ENCODE peak calls at places on chromosomes 7 and 10, in four cellular contexts. V, R, H and D are unnamed samples.

GRCh38 chr10:48973065-48973464 is 33.4 kb upstream of the LRRC18 start:
- DNase-seq in V (no peak), R (no peak), H (no peak), D (no peak)

GRCh38 chr7:159061674-159062212 is 82.9 kb downstream of the VIPR2 start:
- DNase-seq in V (no peak), R (no peak), H (no peak), D (no peak)

GRCh38 chr7:111877931-111878330 is 315.6 kb upstream of the IMMP2L start:
- DNase-seq in V (no peak), R (no peak), H (no peak), D (peak; percentile 29)

GRCh38 chr10:80579370-80579769 is 41.7 kb downstream of the SH2D4B start:
- DNase-seq in V (no peak), R (no peak), H (no peak), D (no peak)

GRCh38 chr7:84274029-84274638 is 79.5 kb upstream of the SEMA3A start:
- DNase-seq in V (no peak), R (no peak), H (peak; percentile 50), D (no peak)

GRCh38 chr10:28280652-28281051 is 22.2 kb downstream of the MPP7 start:
- DNase-seq in V (no peak), R (no peak), H (no peak), D (no peak)

GRCh38 chr7:27640914-27641570 is 21.6 kb downstream of the HIBADH start:
- DNase-seq in V (peak; percentile 38), R (no peak), H (peak; percentile 49), D (peak; percentile 92)

GRCh38 chr7:130888017-130888371 is 154.0 kb upstream of the KLF14 start:
- DNase-seq in V (no peak), R (no peak), H (no peak), D (no peak)

GRCh38 chr7:66967029-66967428 is 28.4 kb downstream of the SBDS start:
- DNase-seq in V (no peak), R (no peak), H (no peak), D (no peak)

GRCh38 chr7:143503261-143503660 is 25.6 kb downstream of the TAS2R41 start:
- DNase-seq in V (no peak), R (no peak), H (no peak), D (no peak)

GRCh38 chr10:119849031-119849789 is 23.4 kb downstream of the MCMBP start:
- DNase-seq in V (no peak), R (no peak), H (no peak), D (peak; percentile 71)

GRCh38 chr7:155423337-155424285 is 34.3 kb upstream of the EN2 start:
- DNase-seq in V (no peak), R (no peak), H (no peak), D (no peak)